ENCODE peak calls at places on chromosomes 2 and 18, in five cellular contexts. One of them, this sample, is unnamed.

GRCh38 chr18:52348209-52348608 is 8.2 kb downstream of the DCC start:
- DNase-seq in cardiac fibroblast: no peak
- DNase-seq in heart left ventricle: no peak
- DNase-seq in epithelial cell of esophagus: peak; percentile 38
- DNase-seq in IMR-90: no peak
- DNase-seq in this sample: no peak

GRCh38 chr2:23385748-23386421 is 906 bp downstream of the KLHL29 start:
- DNase-seq in cardiac fibroblast: peak; percentile 30
- DNase-seq in heart left ventricle: no peak
- DNase-seq in epithelial cell of esophagus: no peak
- DNase-seq in IMR-90: no peak
- DNase-seq in this sample: no peak

GRCh38 chr18:76747676-76748075 is 74.7 kb upstream of the ZNF236 start:
- DNase-seq in heart left ventricle: no peak
- DNase-seq in IMR-90: no peak
- DNase-seq in epithelial cell of esophagus: no peak
- DNase-seq in cardiac fibroblast: no peak
- DNase-seq in this sample: no peak

GRCh38 chr2:218398437-218399390 is 954 bp upstream of the CTDSP1 start:
- DNase-seq in cardiac fibroblast: peak; percentile 88
- DNase-seq in heart left ventricle: peak; percentile 93
- DNase-seq in IMR-90: peak; percentile 45
- DNase-seq in epithelial cell of esophagus: peak; percentile 83
- DNase-seq in this sample: peak; percentile 87

GRCh38 chr2:1088192-1088860 is 137.7 kb downstream of the SNTG2 start:
- DNase-seq in cardiac fibroblast: no peak
- DNase-seq in epithelial cell of esophagus: peak; percentile 6
- DNase-seq in IMR-90: peak; percentile 16
- DNase-seq in heart left ventricle: no peak
- DNase-seq in this sample: no peak

GRCh38 chr18:3603460-3604259 is 153.7 kb downstream of the TGIF1 start:
- DNase-seq in epithelial cell of esophagus: peak; percentile 91
- DNase-seq in heart left ventricle: no peak
- DNase-seq in cardiac fibroblast: peak; percentile 97
- DNase-seq in IMR-90: peak; percentile 99
- DNase-seq in this sample: no peak

GRCh38 chr18:67043276-67043675 is 439.4 kb upstream of the CDH19 start:
- DNase-seq in IMR-90: no peak
- DNase-seq in cardiac fibroblast: no peak
- DNase-seq in heart left ventricle: no peak
- DNase-seq in epithelial cell of esophagus: no peak
- DNase-seq in this sample: no peak

GRCh38 chr2:54409752-54410151 is 46.4 kb upstream of the SPTBN1 start:
- DNase-seq in heart left ventricle: peak; percentile 39
- DNase-seq in epithelial cell of esophagus: no peak
- DNase-seq in cardiac fibroblast: no peak
- DNase-seq in IMR-90: no peak
- DNase-seq in this sample: no peak

GRCh38 chr2:46296216-46296839 is 879 bp upstream of the EPAS1 start:
- DNase-seq in IMR-90: no peak
- DNase-seq in cardiac fibroblast: no peak
- DNase-seq in epithelial cell of esophagus: peak; percentile 40
- DNase-seq in heart left ventricle: peak; percentile 72
- DNase-seq in this sample: peak; percentile 49

GRCh38 chr2:221958224-221958623 is 340.6 kb downstream of the PAX3 start:
- DNase-seq in cardiac fibroblast: no peak
- DNase-seq in heart left ventricle: no peak
- DNase-seq in epithelial cell of esophagus: no peak
- DNase-seq in IMR-90: no peak
- DNase-seq in this sample: no peak

GRCh38 chr18:50079571-50080295 is 115.2 kb downstream of the MYO5B start:
- DNase-seq in epithelial cell of esophagus: no peak
- DNase-seq in cardiac fibroblast: no peak
- DNase-seq in IMR-90: no peak
- DNase-seq in heart left ventricle: peak; percentile 84
- DNase-seq in this sample: peak; percentile 13

GRCh38 chr2:96203130-96204028 is 5.2 kb downstream of the STARD7 start:
- DNase-seq in IMR-90: no peak
- DNase-seq in epithelial cell of esophagus: no peak
- DNase-seq in cardiac fibroblast: no peak
- DNase-seq in heart left ventricle: no peak
- DNase-seq in this sample: no peak

GRCh38 chr2:84924173-84925106 is 19.0 kb downstream of the TMSB10 start:
- DNase-seq in heart left ventricle: peak; percentile 44
- DNase-seq in cardiac fibroblast: peak; percentile 71
- DNase-seq in IMR-90: peak; percentile 30
- DNase-seq in epithelial cell of esophagus: peak; percentile 79
- DNase-seq in this sample: peak; percentile 62

DNA sequence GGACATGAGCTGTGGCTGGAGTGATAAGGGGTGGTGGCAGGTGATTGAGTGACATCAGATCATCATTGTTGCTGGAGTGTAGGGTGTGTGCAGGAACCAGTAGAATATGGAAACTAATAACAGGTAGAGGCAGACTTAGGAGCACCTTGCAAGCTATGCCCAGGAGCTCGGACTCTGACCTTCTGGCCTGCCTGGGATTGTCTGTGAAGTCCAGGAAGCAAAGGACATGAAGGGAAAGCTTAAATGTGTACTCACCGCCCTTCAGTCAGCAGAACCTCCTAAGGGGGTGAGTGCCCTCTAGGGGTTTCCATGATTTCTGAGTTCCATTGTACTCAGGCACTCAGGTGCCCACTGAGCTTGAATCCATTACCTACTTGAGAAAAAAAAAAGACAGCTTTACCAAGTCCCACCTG is 104.2 kb downstream of the CRIM1 start:
- DNase-seq in cardiac fibroblast: peak; percentile 72
- DNase-seq in heart left ventricle: no peak
- DNase-seq in IMR-90: peak; percentile 63
- DNase-seq in epithelial cell of esophagus: peak; percentile 60
- DNase-seq in this sample: peak; percentile 75
- TF ChIP-seq CTCF in cardiac fibroblast: peak; percentile 40
- TF ChIP-seq CTCF in heart left ventricle: peak; percentile 29
- TF ChIP-seq CTCF in IMR-90: peak; percentile 51
- TF ChIP-seq CTCF in epithelial cell of esophagus: peak; percentile 41
- TF ChIP-seq CTCF in this sample: peak; percentile 40

GRCh38 chr2:74876081-74876886 is 42.4 kb downstream of the HK2 start:
- DNase-seq in heart left ventricle: no peak
- DNase-seq in cardiac fibroblast: peak; percentile 82
- DNase-seq in epithelial cell of esophagus: peak; percentile 48
- DNase-seq in IMR-90: peak; percentile 46
- DNase-seq in this sample: no peak
- TF ChIP-seq CTCF in heart left ventricle: peak; percentile 69
- TF ChIP-seq CTCF in cardiac fibroblast: peak; percentile 37
- TF ChIP-seq CTCF in epithelial cell of esophagus: peak; percentile 48
- TF ChIP-seq CTCF in IMR-90: peak; percentile 73
- TF ChIP-seq CTCF in this sample: peak; percentile 64

DNA sequence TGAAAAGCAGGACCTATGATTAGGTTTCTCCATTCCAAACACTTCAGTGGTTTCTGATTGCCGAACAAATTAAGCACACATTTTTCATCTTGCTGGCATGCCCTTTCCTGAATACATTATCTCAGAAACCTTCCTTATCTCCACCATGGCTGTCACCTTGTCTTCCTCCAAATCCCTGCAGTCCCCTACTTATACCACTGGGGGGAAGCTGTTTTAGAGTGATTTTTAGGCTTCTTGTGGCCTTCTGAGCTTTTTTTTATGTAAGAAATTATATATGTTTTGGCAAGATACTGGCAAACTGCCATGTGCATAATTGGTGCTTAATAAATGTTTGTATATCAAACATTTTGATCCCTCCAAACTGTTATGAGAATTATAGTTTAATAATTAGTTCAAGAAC is 229.2 kb downstream of the MYT1L start:
- DNase-seq in cardiac fibroblast: no peak
- DNase-seq in IMR-90: no peak
- DNase-seq in heart left ventricle: no peak
- DNase-seq in epithelial cell of esophagus: no peak
- DNase-seq in this sample: no peak
- TF ChIP-seq CTCF in cardiac fibroblast: peak; percentile 28
- TF ChIP-seq CTCF in IMR-90: no peak
- TF ChIP-seq CTCF in heart left ventricle: peak; percentile 18
- TF ChIP-seq CTCF in epithelial cell of esophagus: peak; percentile 12
- TF ChIP-seq CTCF in this sample: no peak

GRCh38 chr2:71454221-71455010 is 1.1 kb downstream of the DYSF start:
- DNase-seq in cardiac fibroblast: no peak
- DNase-seq in IMR-90: no peak
- DNase-seq in epithelial cell of esophagus: no peak
- DNase-seq in heart left ventricle: peak; percentile 85
- DNase-seq in this sample: no peak

GRCh38 chr2:71451695-71452094 is 1.7 kb upstream of the DYSF start:
- DNase-seq in cardiac fibroblast: no peak
- DNase-seq in IMR-90: no peak
- DNase-seq in heart left ventricle: no peak
- DNase-seq in epithelial cell of esophagus: no peak
- DNase-seq in this sample: no peak

GRCh38 chr2:71455011-71455740 is 1.8 kb downstream of the DYSF start:
- DNase-seq in IMR-90: no peak
- DNase-seq in heart left ventricle: no peak
- DNase-seq in epithelial cell of esophagus: no peak
- DNase-seq in cardiac fibroblast: no peak
- DNase-seq in this sample: no peak

GRCh38 chr2:71453404-71454220 is at the start of gene DYSF:
- DNase-seq in heart left ventricle: peak; percentile 80
- DNase-seq in cardiac fibroblast: peak; percentile 46
- DNase-seq in epithelial cell of esophagus: peak; percentile 50
- DNase-seq in IMR-90: peak; percentile 17
- DNase-seq in this sample: peak; percentile 20

DNA sequence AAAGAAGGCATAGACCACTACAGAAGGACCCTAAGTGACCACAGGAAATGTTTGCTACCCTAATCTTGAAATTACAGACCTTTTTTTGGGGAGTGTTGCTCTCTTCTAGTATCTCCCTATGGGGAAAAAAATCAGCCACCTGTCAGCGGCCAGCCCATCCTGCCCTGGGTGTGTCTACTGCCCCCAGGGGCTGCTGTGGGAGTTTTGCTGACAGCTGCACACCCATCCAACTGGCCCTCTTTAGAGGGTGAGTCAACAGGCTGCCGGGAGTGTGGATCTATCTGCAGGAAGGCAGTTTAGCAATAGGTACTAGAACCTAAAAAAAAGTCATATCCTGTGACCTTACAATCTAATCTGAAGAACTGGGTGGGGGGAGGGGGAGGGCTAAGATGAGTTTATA is 796 bp upstream of the DYSF start:
- DNase-seq in IMR-90: peak; percentile 38
- DNase-seq in cardiac fibroblast: peak; percentile 48
- DNase-seq in epithelial cell of esophagus: peak; percentile 93
- DNase-seq in heart left ventricle: peak; percentile 63
- DNase-seq in this sample: no peak
- TF ChIP-seq CTCF in IMR-90: peak; percentile 9
- TF ChIP-seq CTCF in cardiac fibroblast: peak; percentile 29
- TF ChIP-seq CTCF in epithelial cell of esophagus: peak; percentile 4
- TF ChIP-seq CTCF in heart left ventricle: no peak
- TF ChIP-seq CTCF in this sample: no peak

DNA sequence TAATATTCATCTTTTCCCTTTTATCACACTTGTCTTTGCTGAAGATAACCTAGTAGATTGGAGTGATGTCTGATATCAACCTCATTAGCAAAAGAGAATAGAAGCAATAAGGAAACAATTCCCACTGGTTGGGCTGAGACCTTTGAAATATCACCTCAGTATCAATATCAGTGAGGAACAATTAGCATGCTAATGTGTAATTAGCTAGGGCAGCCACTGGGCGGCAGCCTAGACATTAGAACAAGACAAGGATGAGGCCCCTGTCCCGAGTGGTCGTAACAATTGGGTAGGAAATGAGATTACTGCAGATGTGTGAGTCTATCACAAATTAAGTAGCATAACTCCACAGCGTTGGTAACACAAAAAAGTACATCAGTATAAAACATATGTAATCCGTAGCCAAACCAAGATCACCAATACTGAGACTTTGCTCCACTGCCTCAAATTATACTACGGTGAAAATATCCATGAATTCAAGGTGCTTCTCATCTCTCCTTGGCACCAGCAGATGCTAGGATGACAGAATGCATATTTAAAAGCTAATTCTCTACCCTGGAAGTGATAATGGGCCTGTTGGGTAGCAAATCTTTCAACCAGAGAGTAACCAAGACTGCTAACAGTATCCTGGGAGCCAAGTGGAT is 99.1 kb downstream of the ALPK2 start:
- DNase-seq in cardiac fibroblast: peak; percentile 72
- DNase-seq in heart left ventricle: peak; percentile 56
- DNase-seq in IMR-90: peak; percentile 68
- DNase-seq in epithelial cell of esophagus: peak; percentile 57
- DNase-seq in this sample: peak; percentile 71
- TF ChIP-seq CTCF in cardiac fibroblast: peak; percentile 79
- TF ChIP-seq CTCF in heart left ventricle: peak; percentile 66
- TF ChIP-seq CTCF in IMR-90: peak; percentile 84
- TF ChIP-seq CTCF in epithelial cell of esophagus: peak; percentile 92
- TF ChIP-seq CTCF in this sample: peak; percentile 88

GRCh38 chr2:228657807-228658402 is 476.4 kb upstream of the SPHKAP start:
- DNase-seq in IMR-90: peak; percentile 46
- DNase-seq in cardiac fibroblast: peak; percentile 66
- DNase-seq in epithelial cell of esophagus: peak; percentile 54
- DNase-seq in heart left ventricle: no peak
- DNase-seq in this sample: no peak
- TF ChIP-seq CTCF in IMR-90: peak; percentile 51
- TF ChIP-seq CTCF in cardiac fibroblast: peak; percentile 57
- TF ChIP-seq CTCF in epithelial cell of esophagus: peak; percentile 53
- TF ChIP-seq CTCF in heart left ventricle: peak; percentile 37
- TF ChIP-seq CTCF in this sample: peak; percentile 60

DNA sequence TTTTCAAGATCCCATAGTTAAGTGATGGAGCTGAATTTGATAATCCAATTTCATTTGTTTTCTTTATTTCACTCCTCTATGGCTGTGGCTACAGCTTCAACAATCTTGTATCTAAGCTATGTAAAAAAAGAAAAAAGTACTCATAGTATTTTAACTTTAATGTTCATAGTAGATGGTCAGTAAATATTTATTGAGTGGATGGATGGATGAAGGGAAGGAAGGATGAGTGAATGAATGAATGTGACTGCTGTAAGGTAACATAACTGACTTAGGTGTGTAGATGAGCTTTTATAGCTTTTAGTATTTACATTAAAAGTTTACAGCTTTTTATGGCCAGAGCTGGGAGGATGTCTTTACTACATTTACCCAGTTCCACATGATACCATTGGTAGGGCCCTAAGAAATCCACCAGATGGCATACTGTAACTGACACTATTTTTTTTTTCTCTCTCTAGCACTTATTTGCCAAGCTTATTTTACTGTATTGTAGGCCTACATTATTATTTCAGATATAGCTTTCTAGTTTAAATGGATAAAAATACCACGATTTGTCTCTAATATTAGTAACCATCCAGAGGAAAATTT is 13.4 kb upstream of the HRH4 start:
- DNase-seq in epithelial cell of esophagus: no peak
- DNase-seq in cardiac fibroblast: peak; percentile 5
- DNase-seq in IMR-90: no peak
- DNase-seq in heart left ventricle: no peak
- DNase-seq in this sample: no peak
- TF ChIP-seq CTCF in epithelial cell of esophagus: peak; percentile 28
- TF ChIP-seq CTCF in cardiac fibroblast: no peak
- TF ChIP-seq CTCF in IMR-90: peak; percentile 16
- TF ChIP-seq CTCF in heart left ventricle: no peak
- TF ChIP-seq CTCF in this sample: peak; percentile 43

DNA sequence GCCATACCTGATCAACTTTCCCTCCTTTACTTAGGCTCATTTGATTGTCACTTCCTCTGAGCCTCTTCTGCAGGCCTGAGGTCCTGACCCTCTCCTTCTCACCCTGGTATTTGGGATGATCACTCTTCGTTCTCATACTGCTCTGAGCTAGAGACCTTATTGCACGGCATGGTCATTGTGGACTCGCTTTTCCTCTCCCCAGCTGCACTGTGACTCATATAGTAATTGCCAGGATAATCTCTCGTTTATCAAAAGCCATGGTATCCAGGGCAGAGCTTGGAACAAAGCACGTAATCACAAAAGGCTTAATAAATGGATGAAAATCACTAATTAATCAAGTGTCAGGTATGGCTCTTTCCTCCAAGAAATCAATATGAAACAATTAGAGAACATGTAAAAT is 40.9 kb upstream of the TRIB2 start:
- DNase-seq in epithelial cell of esophagus: no peak
- DNase-seq in IMR-90: peak; percentile 28
- DNase-seq in cardiac fibroblast: peak; percentile 21
- DNase-seq in heart left ventricle: no peak
- DNase-seq in this sample: no peak
- TF ChIP-seq CTCF in epithelial cell of esophagus: no peak
- TF ChIP-seq CTCF in IMR-90: no peak
- TF ChIP-seq CTCF in cardiac fibroblast: no peak
- TF ChIP-seq CTCF in heart left ventricle: no peak
- TF ChIP-seq CTCF in this sample: no peak